ENCODE peak calls at places on chromosomes 6 and 20, in nine cellular contexts. N, O, I, Y, G, Q, P, A and K are unnamed samples.
A peak's percentile ranks its signal among the peaks of the same experiment; 100 is the strongest.

GRCh38 chr6:11428895-11429294 is 108.7 kb upstream of the TMEM170B start:
- DNase-seq in N (peak; percentile 98), O (no peak), I (peak; percentile 30), Y (no peak), G (peak; percentile 92), Q (no peak), P (peak; percentile 18), A (peak; percentile 97), K (peak; percentile 96)

GRCh38 chr6:24614048-24614420 is 32.0 kb downstream of the KIAA0319 start:
- DNase-seq in N (no peak), O (no peak), I (no peak), Y (no peak), G (no peak), Q (no peak), P (no peak), A (no peak), K (no peak)

GRCh38 chr6:14379568-14379967 is 262.0 kb downstream of the CD83 start:
- DNase-seq in N (no peak), O (no peak), I (peak; percentile 79), Y (no peak), G (no peak), Q (no peak), P (no peak), A (no peak), K (no peak)

GRCh38 chr6:111517965-111518364 is 34.9 kb upstream of the REV3L start:
- DNase-seq in N (no peak), O (no peak), I (peak; percentile 59), Y (no peak), G (peak; percentile 36), Q (no peak), P (no peak), A (no peak), K (no peak)

GRCh38 chr6:33147807-33148666 is 44.2 kb downstream of the COL11A2 start:
- DNase-seq in N (peak; percentile 76), O (peak; percentile 81), I (peak; percentile 77), Y (no peak), G (peak; percentile 71), Q (no peak), P (peak; percentile 45), A (peak; percentile 73), K (peak; percentile 32)

GRCh38 chr20:38499366-38499765 is 26.7 kb downstream of the RALGAPB start:
- DNase-seq in N (no peak), O (no peak), I (no peak), Y (no peak), G (no peak), Q (no peak), P (no peak), A (no peak), K (no peak)

GRCh38 chr6:20916081-20916480 is 381.8 kb downstream of the CDKAL1 start:
- DNase-seq in N (peak; percentile 90), O (peak; percentile 75), I (no peak), Y (no peak), G (peak; percentile 90), Q (no peak), P (no peak), A (peak; percentile 58), K (no peak)

GRCh38 chr6:167475947-167476346 is 151.1 kb downstream of the TTLL2 start:
- DNase-seq in N (no peak), O (no peak), I (peak; percentile 72), Y (no peak), G (no peak), Q (no peak), P (no peak), A (no peak), K (no peak)

GRCh38 chr20:4060856-4061440 is 45.6 kb upstream of the RNF24 start:
- DNase-seq in N (no peak), O (no peak), I (no peak), Y (no peak), G (no peak), Q (no peak), P (no peak), A (no peak), K (no peak)

GRCh38 chr20:22583773-22584629 is at the start of gene FOXA2:
- DNase-seq in N (no peak), O (no peak), I (peak; percentile 82), Y (peak; percentile 93), G (no peak), Q (no peak), P (no peak), A (no peak), K (no peak)

GRCh38 chr20:22585786-22586493 is 1.6 kb upstream of the FOXA2 start:
- DNase-seq in N (no peak), O (no peak), I (no peak), Y (peak; percentile 51), G (no peak), Q (no peak), P (no peak), A (no peak), K (no peak)

GRCh38 chr20:22584922-22585785 is 782 bp upstream of the FOXA2 start:
- DNase-seq in N (no peak), O (no peak), I (peak; percentile 72), Y (peak; percentile 71), G (no peak), Q (no peak), P (no peak), A (no peak), K (no peak)

GRCh38 chr20:22584630-22584921 is 204 bp upstream of the FOXA2 start:
- DNase-seq in N (no peak), O (no peak), I (peak; percentile 81), Y (peak; percentile 93), G (no peak), Q (no peak), P (no peak), A (no peak), K (no peak)

GRCh38 chr20:22586645-22587310 is 2.4 kb upstream of the FOXA2 start:
- DNase-seq in N (no peak), O (peak; percentile 14), I (peak; percentile 87), Y (peak; percentile 83), G (no peak), Q (no peak), P (no peak), A (no peak), K (no peak)
- H3K4me3 ChIP-seq in N (no peak overlapping the region), O (peak overlapping the region; percentile 25), I (peak overlapping the region; percentile 57), Y (peak overlapping the region; percentile 26), G (no peak overlapping the region), Q (no peak overlapping the region), P (no peak overlapping the region), A (no peak overlapping the region), K (no peak overlapping the region)

GRCh38 chr20:32674362-32674789 is 635 bp upstream of the C20orf203 start:
- DNase-seq in N (peak; percentile 74), O (peak; percentile 65), I (peak; percentile 94), Y (no peak), G (peak; percentile 60), Q (no peak), P (peak; percentile 83), A (peak; percentile 55), K (peak; percentile 24)
- TF ChIP-seq CTCF in N (peak; percentile 92), O (peak; percentile 84), I (peak; percentile 97), Y (peak; percentile 16), G (peak; percentile 91), Q (peak; percentile 71), P (peak; percentile 98), A (peak; percentile 89), K (peak; percentile 82)

GRCh38 chr6:57255451-57256181 is 33.5 kb upstream of the RAB23 start:
- DNase-seq in N (no peak), O (no peak), I (no peak), Y (no peak), G (no peak), Q (no peak), P (no peak), A (no peak), K (no peak)
- H3K4me3 ChIP-seq in N (no peak overlapping the region), O (no peak overlapping the region), I (no peak overlapping the region), Y (no peak overlapping the region), G (no peak overlapping the region), Q (no peak overlapping the region), P (no peak overlapping the region), A (no peak overlapping the region), K (no peak overlapping the region)

GRCh38 chr20:57711826-57712225 is 2.0 kb upstream of the PMEPA1 start:
- DNase-seq in N (no peak), O (no peak), I (no peak), Y (no peak), G (no peak), Q (no peak), P (no peak), A (no peak), K (no peak)
- TF ChIP-seq CTCF in N (no peak), O (no peak), I (no peak), Y (no peak), G (no peak), Q (no peak), P (no peak), A (no peak), K (no peak)

GRCh38 chr6:3094815-3095214 is 23.7 kb upstream of the BPHL start:
- DNase-seq in N (no peak), O (no peak), I (no peak), Y (no peak), G (no peak), Q (no peak), P (no peak), A (no peak), K (no peak)

GRCh38 chr6:3088853-3089445 is 20.7 kb downstream of the RIPK1 start:
- DNase-seq in N (no peak), O (peak; percentile 57), I (no peak), Y (no peak), G (peak; percentile 58), Q (no peak), P (no peak), A (peak; percentile 56), K (no peak)

GRCh38 chr6:3088446-3088845 is 20.2 kb downstream of the RIPK1 start:
- DNase-seq in N (peak; percentile 76), O (peak; percentile 63), I (no peak), Y (no peak), G (peak; percentile 75), Q (no peak), P (no peak), A (peak; percentile 62), K (no peak)

GRCh38 chr6:3086282-3086946 is 18.1 kb downstream of the RIPK1 start:
- DNase-seq in N (no peak), O (no peak), I (no peak), Y (no peak), G (no peak), Q (no peak), P (no peak), A (no peak), K (no peak)

GRCh38 chr6:3090013-3090412 is 21.7 kb downstream of the RIPK1 start:
- DNase-seq in N (peak; percentile 33), O (no peak), I (no peak), Y (no peak), G (peak; percentile 14), Q (no peak), P (no peak), A (peak; percentile 16), K (no peak)
- H3K4me3 ChIP-seq in N (no peak overlapping the region), O (no peak overlapping the region), I (peak overlapping the region; percentile 32), Y (no peak overlapping the region), G (no peak overlapping the region), Q (no peak overlapping the region), P (no peak overlapping the region), A (no peak overlapping the region), K (no peak overlapping the region)

GRCh38 chr20:21269772-21270171 is 33.4 kb upstream of the XRN2 start:
- DNase-seq in N (no peak), O (no peak), I (no peak), Y (no peak), G (no peak), Q (no peak), P (no peak), A (no peak), K (no peak)

GRCh38 chr20:21270806-21271205 is 32.3 kb upstream of the XRN2 start:
- DNase-seq in N (no peak), O (no peak), I (no peak), Y (no peak), G (no peak), Q (no peak), P (no peak), A (no peak), K (no peak)

GRCh38 chr20:21272679-21273078 is 30.5 kb upstream of the XRN2 start:
- DNase-seq in N (no peak), O (no peak), I (no peak), Y (no peak), G (no peak), Q (no peak), P (no peak), A (no peak), K (no peak)

GRCh38 chr20:21272279-21272678 is 30.9 kb upstream of the XRN2 start:
- DNase-seq in N (peak; percentile 55), O (peak; percentile 18), I (no peak), Y (no peak), G (peak; percentile 32), Q (no peak), P (no peak), A (peak; percentile 17), K (no peak)
- TF ChIP-seq CTCF in N (no peak), O (no peak), I (no peak), Y (no peak), G (no peak), Q (no peak), P (no peak), A (no peak), K (no peak)